ENCODE peak calls at places on chromosome 11, in six cellular contexts. I is esophagus muscularis mucosa; A is hepatic stellate cell; K is mammary epithelial cell; Q is cardiac fibroblast; J is stimulated activated CD4-positive, alpha-beta T cell treated with anti-CD3 and anti-CD28 coated beads, Interleukin-2, amount 100 ng/mL, for 24 hours. O is an unnamed sample.

GRCh38 chr11:99371257-99371656 is 350.5 kb downstream of the CNTN5 start:
- DNase-seq in I (no peak), A (no peak), K (no peak), Q (no peak), J (no peak), O (no peak)

GRCh38 chr11:119228535-119229302 is 22.6 kb downstream of the CBL start:
- DNase-seq in I (no peak), A (no peak), K (no peak), Q (no peak), J (no peak), O (no peak)

GRCh38 chr11:72685560-72686480 is 11.6 kb upstream of the PDE2A start:
- DNase-seq in I (peak; percentile 94), A (no peak), K (no peak), Q (peak; percentile 56), J (peak; percentile 51), O (no peak)

GRCh38 chr11:97722721-97723120 is 1298.0 kb upstream of the CNTN5 start:
- DNase-seq in I (no peak), A (no peak), K (peak; percentile 16), Q (no peak), J (no peak), O (no peak)

GRCh38 chr11:26247340-26247739 is 84.6 kb upstream of the ANO3 start:
- DNase-seq in I (no peak), A (peak; percentile 31), K (peak; percentile 61), Q (peak; percentile 41), J (no peak), O (no peak)

GRCh38 chr11:46120361-46120710 is 918 bp downstream of the PHF21A start:
- DNase-seq in I (no peak), A (peak; percentile 14), K (no peak), Q (no peak), J (peak; percentile 27), O (no peak)

GRCh38 chr11:132080121-132080520 is 709.7 kb downstream of the NTM start:
- DNase-seq in I (peak; percentile 34), A (no peak), K (peak; percentile 69), Q (no peak), J (no peak), O (no peak)

GRCh38 chr11:9160166-9160565 is 68.8 kb upstream of the SCUBE2 start:
- DNase-seq in I (no peak), A (no peak), K (no peak), Q (peak; percentile 72), J (no peak), O (no peak)

GRCh38 chr11:122038543-122038942 is 77.5 kb downstream of the BLID start:
- DNase-seq in I (no peak), A (peak; percentile 29), K (peak; percentile 27), Q (peak; percentile 87), J (no peak), O (no peak)

GRCh38 chr11:128399186-128399585 is 188.2 kb downstream of the ETS1 start:
- DNase-seq in I (no peak), A (peak; percentile 16), K (peak; percentile 54), Q (peak; percentile 43), J (no peak), O (no peak)

GRCh38 chr11:24421766-24422165 is 75.1 kb upstream of the LUZP2 start:
- DNase-seq in I (no peak), A (no peak), K (peak; percentile 1), Q (no peak), J (no peak), O (no peak)

GRCh38 chr11:134331565-134332188 is at the start of gene GLB1L2:
- DNase-seq in I (peak; percentile 93), A (peak; percentile 35), K (peak; percentile 20), Q (peak; percentile 43), J (peak; percentile 79), O (peak; percentile 91)

GRCh38 chr11:19651654-19652053 is 61.0 kb upstream of the NAV2 start:
- DNase-seq in I (no peak), A (no peak), K (no peak), Q (no peak), J (no peak), O (no peak)

O was measured in left colon.